ENCODE peak calls at places on chromosomes 1 and 21, in six cellular contexts. R is A549, I is type B pancreatic cell, O is lower leg skin, P is foreskin fibroblast, A is choroid plexus epithelial cell. S is an unnamed sample.

GRCh38 chr21:35896060-35896459 is 164.3 kb downstream of the SETD4 start:
- DNase-seq in R (no peak), I (no peak), O (peak), P (no peak), A (no peak), S (no peak)

GRCh38 chr21:36024782-36025181 is 35.5 kb downstream of the SETD4 start:
- DNase-seq in R (no peak), I (no peak), O (no peak), P (no peak), A (no peak), S (no peak)

GRCh38 chr21:31293986-31294385 is 50.1 kb downstream of the TIAM1 start:
- DNase-seq in R (peak), I (no peak), O (no peak), P (peak), A (peak), S (peak)

GRCh38 chr1:99645699-99646531 is at the start of gene PALMD:
- DNase-seq in R (peak), I (no peak), O (peak), P (peak), A (no peak), S (peak)

GRCh38 chr1:15882665-15883064 is 35.2 kb downstream of the SPEN start:
- DNase-seq in R (no peak), I (no peak), O (no peak), P (no peak), A (peak), S (no peak)

GRCh38 chr21:42637602-42638041 is 15.8 kb upstream of the PDE9A start:
- DNase-seq in R (no peak), I (no peak), O (no peak), P (no peak), A (no peak), S (no peak)

GRCh38 chr1:198416276-198416675 is 124.2 kb downstream of the ATP6V1G3 start:
- DNase-seq in R (no peak), I (no peak), O (no peak), P (peak), A (peak), S (peak)

GRCh38 chr1:31102501-31102950 is 37.0 kb upstream of the PUM1 start:
- DNase-seq in R (peak), I (no peak), O (no peak), P (peak), A (peak), S (peak)

GRCh38 chr1:108327534-108328462 is 83.9 kb upstream of the NBPF4 start:
- DNase-seq in R (peak), I (no peak), O (no peak), P (no peak), A (peak), S (no peak)

GRCh38 chr1:85200870-85201339 is at the start of gene SYDE2:
- DNase-seq in R (peak), I (peak), O (peak), P (peak), A (peak), S (peak)

GRCh38 chr1:36965301-36966159 is 68.8 kb downstream of the GRIK3 start:
- DNase-seq in R (no peak), I (no peak), O (no peak), P (no peak), A (no peak), S (no peak)

GRCh38 chr1:241253491-241253890 is 103.5 kb downstream of the RGS7 start:
- DNase-seq in R (no peak), I (no peak), O (no peak), P (peak), A (no peak), S (no peak)

GRCh38 chr1:71043061-71043460 is 4.6 kb downstream of the PTGER3 start:
- DNase-seq in R (no peak), I (no peak), O (no peak), P (no peak), A (no peak), S (no peak)

GRCh38 chr1:202005958-202006357 is 4.4 kb upstream of the ELF3 start:
- DNase-seq in R (peak), I (no peak), O (no peak), P (peak), A (peak), S (peak)

GRCh38 chr1:17104782-17105181 is 14.5 kb downstream of the PADI2 start:
- DNase-seq in R (no peak), I (no peak), O (no peak), P (no peak), A (no peak), S (no peak)

GRCh38 chr1:113013823-113014222 is 57.8 kb upstream of the SLC16A1 start:
- DNase-seq in R (no peak), I (no peak), O (no peak), P (no peak), A (no peak), S (no peak)

GRCh38 chr1:40637617-40638016 is 27.9 kb downstream of the RIMS3 start:
- DNase-seq in R (no peak), I (no peak), O (no peak), P (no peak), A (no peak), S (no peak)

GRCh38 chr1:31483012-31483946 is 70.3 kb downstream of the SERINC2 start:
- DNase-seq in R (peak), I (no peak), O (no peak), P (peak), A (peak), S (peak)

GRCh38 chr1:167599839-167600581 is 30.0 kb upstream of the RCSD1 start:
- DNase-seq in R (peak), I (no peak), O (peak), P (peak), A (peak), S (peak)

GRCh38 chr1:203089651-203090045 is 3.8 kb upstream of the MYOG start:
- DNase-seq in R (no peak), I (peak), O (peak), P (no peak), A (no peak), S (no peak)

GRCh38 chr1:60017831-60018230 is 55.7 kb downstream of the C1orf87 start:
- DNase-seq in R (no peak), I (no peak), O (no peak), P (no peak), A (no peak), S (no peak)

GRCh38 chr1:24996983-24997893 is 67.2 kb upstream of the RUNX3 start:
- DNase-seq in R (no peak), I (no peak), O (no peak), P (no peak), A (no peak), S (no peak)

GRCh38 chr1:209710837-209711236 is 6.2 kb downstream of the HSD11B1 start:
- DNase-seq in R (no peak), I (no peak), O (no peak), P (no peak), A (no peak), S (no peak)

GRCh38 chr1:1334835-1335234 is 3.8 kb downstream of the TAS1R3 start:
- DNase-seq in R (no peak), I (no peak), O (no peak), P (no peak), A (no peak), S (no peak)

GRCh38 chr21:15421947-15422346 is 307.8 kb upstream of the USP25 start:
- DNase-seq in R (no peak), I (no peak), O (no peak), P (no peak), A (no peak), S (no peak)

GRCh38 chr1:1259948-1260614 is 13.6 kb upstream of the C1QTNF12 start:
- DNase-seq in R (no peak), I (no peak), O (no peak), P (no peak), A (no peak), S (no peak)

GRCh38 chr1:29649375-29650040 is 413.2 kb downstream of the PTPRU start:
- DNase-seq in R (peak), I (no peak), O (peak), P (no peak), A (no peak), S (no peak)

GRCh38 chr1:208254862-208255261 is 10.7 kb upstream of the PLXNA2 start:
- DNase-seq in R (no peak), I (no peak), O (no peak), P (peak), A (peak), S (peak)

GRCh38 chr1:2300004-2300771 is 72.1 kb downstream of the SKI start:
- DNase-seq in R (no peak), I (no peak), O (no peak), P (no peak), A (no peak), S (no peak)

GRCh38 chr1:10074059-10074854 is 41.5 kb downstream of the UBE4B start:
- DNase-seq in R (peak), I (no peak), O (peak), P (peak), A (peak), S (peak)

GRCh38 chr1:67241200-67241746 is 66.4 kb upstream of the IL12RB2 start:
- DNase-seq in R (no peak), I (no peak), O (no peak), P (no peak), A (no peak), S (no peak)

GRCh38 chr1:47147047-47147785 is 10.0 kb downstream of the CYP4A22 start:
- DNase-seq in R (no peak), I (no peak), O (no peak), P (no peak), A (peak), S (no peak)

GRCh38 chr1:163315773-163316374 is 5.9 kb upstream of the NUF2 start:
- DNase-seq in R (peak), I (no peak), O (no peak), P (peak), A (peak), S (peak)

GRCh38 chr1:58942759-58943191 is 158.9 kb upstream of the JUN start:
- DNase-seq in R (no peak), I (no peak), O (no peak), P (peak), A (peak), S (no peak)

GRCh38 chr1:79599257-79599656 is 592.7 kb upstream of the ADGRL4 start:
- DNase-seq in R (no peak), I (no peak), O (no peak), P (peak), A (no peak), S (peak)

GRCh38 chr1:218330043-218330623 is 15.0 kb upstream of the TGFB2 start:
- DNase-seq in R (peak), I (no peak), O (no peak), P (peak), A (peak), S (peak)
- TF ChIP-seq CTCF in R (peak), I (peak), O (no peak), P (peak), A (peak), S (peak)

GRCh38 chr1:181493885-181494284 is 10.6 kb downstream of the CACNA1E start:
- DNase-seq in R (no peak), I (no peak), O (no peak), P (no peak), A (no peak), S (no peak)

GRCh38 chr1:181496759-181497158 is 13.4 kb downstream of the CACNA1E start:
- DNase-seq in R (no peak), I (no peak), O (no peak), P (no peak), A (no peak), S (no peak)

GRCh38 chr1:181499825-181500224 is 16.5 kb downstream of the CACNA1E start:
- DNase-seq in R (no peak), I (no peak), O (no peak), P (no peak), A (no peak), S (no peak)

GRCh38 chr1:181501612-181502011 is 18.3 kb downstream of the CACNA1E start:
- DNase-seq in R (no peak), I (no peak), O (no peak), P (no peak), A (no peak), S (no peak)

DNA sequence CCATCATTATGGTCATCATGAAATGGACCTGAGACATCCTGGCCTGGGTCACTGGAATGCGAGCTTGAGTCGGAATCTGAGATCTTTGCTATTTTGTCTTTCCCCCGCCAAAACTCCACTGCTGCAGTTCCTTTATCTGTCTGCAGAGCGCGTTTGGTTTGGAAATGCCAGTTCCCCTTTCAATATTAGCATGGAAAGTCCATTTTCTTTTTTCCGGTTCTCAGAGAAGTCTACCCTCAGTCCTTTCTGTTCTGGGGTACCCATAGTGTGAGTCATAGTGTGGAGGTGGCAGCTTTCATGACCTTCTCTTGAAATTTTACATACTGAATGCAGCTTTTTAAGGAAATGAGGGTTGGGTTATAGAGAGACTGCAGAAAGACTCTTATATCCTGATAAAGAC is 14.6 kb downstream of the CACNA1E start:
- DNase-seq in R (no peak), I (no peak), O (no peak), P (no peak), A (no peak), S (no peak)
- TF ChIP-seq CTCF in R (no peak), I (no peak), O (no peak), P (no peak), A (no peak), S (no peak)

GRCh38 chr1:53728196-53728595 is 10.8 kb downstream of the GLIS1 start:
- DNase-seq in R (no peak), I (no peak), O (no peak), P (no peak), A (no peak), S (no peak)

GRCh38 chr1:53728702-53729535 is 10.0 kb downstream of the GLIS1 start:
- DNase-seq in R (no peak), I (no peak), O (peak), P (no peak), A (peak), S (no peak)

GRCh38 chr1:53727461-53727860 is 11.5 kb downstream of the GLIS1 start:
- DNase-seq in R (no peak), I (no peak), O (no peak), P (no peak), A (no peak), S (no peak)

GRCh38 chr1:53725238-53725689 is 13.7 kb downstream of the GLIS1 start:
- DNase-seq in R (peak), I (no peak), O (no peak), P (peak), A (peak), S (no peak)

GRCh38 chr1:53726009-53726600 is 12.9 kb downstream of the GLIS1 start:
- DNase-seq in R (no peak), I (no peak), O (no peak), P (no peak), A (no peak), S (no peak)
- TF ChIP-seq CTCF in R (no peak), I (no peak), O (no peak), P (no peak), A (no peak), S (no peak)

GRCh38 chr1:12126781-12127180 is 40.0 kb upstream of the TNFRSF1B start:
- DNase-seq in R (no peak), I (no peak), O (no peak), P (no peak), A (no peak), S (no peak)
- TF ChIP-seq CTCF in R (no peak), I (no peak), O (no peak), P (no peak), A (no peak), S (no peak)

S was measured in AG10803.